ENCODE peak calls at places on chromosome 2, in five cellular contexts. C, U, H, M and S are unnamed samples.
A peak's percentile ranks its signal among the peaks of the same experiment; 100 is the strongest.

GRCh38 chr2:126754240-126755004 is 98.5 kb downstream of the GYPC start:
- DNase-seq in C (no peak), U (no peak), H (no peak), M (no peak), S (peak; percentile 12)

GRCh38 chr2:235940330-235940729 is 227.9 kb downstream of the GBX2 start:
- DNase-seq in C (no peak), U (peak; percentile 86), H (no peak), M (peak; percentile 73), S (peak; percentile 93)

GRCh38 chr2:201132518-201132917 is 16.6 kb downstream of the CFLAR start:
- DNase-seq in C (no peak), U (no peak), H (no peak), M (no peak), S (no peak)

GRCh38 chr2:42841344-42841743 is 49.0 kb upstream of the HAAO start:
- DNase-seq in C (no peak), U (no peak), H (peak; percentile 17), M (no peak), S (no peak)

GRCh38 chr2:71619230-71619741 is 165.9 kb downstream of the DYSF start:
- DNase-seq in C (peak; percentile 14), U (no peak), H (no peak), M (peak; percentile 54), S (no peak)

GRCh38 chr2:20523053-20523452 is 76.2 kb downstream of the RHOB start:
- DNase-seq in C (no peak), U (no peak), H (no peak), M (peak; percentile 40), S (no peak)

GRCh38 chr2:142822190-142822589 is 55.3 kb upstream of the KYNU start:
- DNase-seq in C (no peak), U (no peak), H (no peak), M (no peak), S (no peak)

GRCh38 chr2:158130832-158131473 is 29.3 kb downstream of the UPP2 start:
- DNase-seq in C (peak; percentile 60), U (peak; percentile 10), H (no peak), M (no peak), S (no peak)

GRCh38 chr2:172888704-172889103 is 153.1 kb downstream of the RAPGEF4 start:
- DNase-seq in C (no peak), U (no peak), H (no peak), M (no peak), S (no peak)

GRCh38 chr2:151241224-151241623 is 20.4 kb downstream of the RBM43 start:
- DNase-seq in C (no peak), U (no peak), H (no peak), M (no peak), S (no peak)

GRCh38 chr2:160256511-160256910 is 56.4 kb upstream of the ITGB6 start:
- DNase-seq in C (no peak), U (no peak), H (no peak), M (no peak), S (no peak)
- H3K27ac ChIP-seq in C (no peak overlapping the region), U (no peak overlapping the region), H (no peak overlapping the region), M (no peak overlapping the region), S (no peak overlapping the region)

GRCh38 chr2:237669129-237669627 is 41.8 kb downstream of the LRRFIP1 start:
- DNase-seq in C (no peak), U (no peak), H (no peak), M (no peak), S (peak; percentile 21)
- H3K27ac ChIP-seq in C (no peak overlapping the region), U (peak overlapping the region; percentile 88), H (peak overlapping the region; percentile 97), M (peak overlapping the region; percentile 30), S (peak overlapping the region; percentile 54)

GRCh38 chr2:113135354-113135753 is 8.0 kb downstream of the IL1RN start:
- DNase-seq in C (no peak), U (no peak), H (no peak), M (no peak), S (no peak)

GRCh38 chr2:113131343-113131933 is 4.0 kb downstream of the IL1RN start:
- DNase-seq in C (no peak), U (no peak), H (no peak), M (no peak), S (no peak)

GRCh38 chr2:113132622-113133021 is 5.2 kb downstream of the IL1RN start:
- DNase-seq in C (no peak), U (no peak), H (no peak), M (no peak), S (no peak)

GRCh38 chr2:113136828-113137775 is 9.7 kb downstream of the IL1RN start:
- DNase-seq in C (peak; percentile 54), U (peak; percentile 65), H (no peak), M (no peak), S (peak; percentile 34)

GRCh38 chr2:113133696-113134558 is 6.5 kb downstream of the IL1RN start:
- DNase-seq in C (no peak), U (no peak), H (no peak), M (no peak), S (no peak)
- H3K27ac ChIP-seq in C (no peak overlapping the region), U (no peak overlapping the region), H (no peak overlapping the region), M (no peak overlapping the region), S (no peak overlapping the region)

GRCh38 chr2:105104208-105104731 is 66.4 kb downstream of the MRPS9 start:
- DNase-seq in C (no peak), U (peak; percentile 47), H (no peak), M (no peak), S (no peak)

GRCh38 chr2:105102001-105102400 is 64.1 kb downstream of the MRPS9 start:
- DNase-seq in C (no peak), U (no peak), H (no peak), M (no peak), S (no peak)

GRCh38 chr2:105103481-105103880 is 65.6 kb downstream of the MRPS9 start:
- DNase-seq in C (no peak), U (no peak), H (no peak), M (no peak), S (no peak)

GRCh38 chr2:105100064-105100840 is 62.4 kb downstream of the MRPS9 start:
- DNase-seq in C (no peak), U (no peak), H (no peak), M (no peak), S (no peak)

GRCh38 chr2:105102963-105103421 is 65.1 kb downstream of the MRPS9 start:
- DNase-seq in C (no peak), U (peak; percentile 15), H (no peak), M (no peak), S (peak; percentile 22)
- H3K27ac ChIP-seq in C (no peak overlapping the region), U (no peak overlapping the region), H (no peak overlapping the region), M (no peak overlapping the region), S (no peak overlapping the region)

DNA sequence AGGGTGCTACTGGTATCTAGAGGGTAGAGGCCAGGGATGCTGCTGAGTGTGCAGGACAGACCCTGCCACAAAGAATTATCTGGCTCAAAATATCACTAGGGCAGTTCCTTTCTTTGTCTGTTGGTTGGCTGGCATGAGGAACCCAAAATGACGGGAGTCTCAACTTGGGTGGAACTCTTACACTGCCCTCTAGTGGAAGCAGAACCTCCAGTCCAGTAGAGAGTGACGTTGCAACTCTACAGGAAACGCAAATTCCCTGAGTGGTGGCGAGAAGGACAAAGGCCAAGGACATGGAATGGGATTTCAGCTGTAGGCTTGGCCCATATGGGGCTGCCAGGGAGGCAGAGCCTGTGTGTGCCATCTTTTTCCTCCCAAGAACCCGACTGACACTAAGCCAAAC is 47.1 kb downstream of the COPS8 start:
- DNase-seq in C (no peak), U (no peak), H (peak; percentile 15), M (no peak), S (peak; percentile 33)
- H3K27ac ChIP-seq in C (no peak overlapping the region), U (no peak overlapping the region), H (peak overlapping the region; percentile 81), M (peak overlapping the region; percentile 12), S (no peak overlapping the region)

GRCh38 chr2:240196716-240197438 is 56.4 kb upstream of the OTOS start:
- DNase-seq in C (no peak), U (no peak), H (peak; percentile 4), M (peak; percentile 45), S (peak; percentile 29)

GRCh38 chr2:240198226-240198625 is 57.8 kb upstream of the OTOS start:
- DNase-seq in C (no peak), U (no peak), H (peak; percentile 1), M (peak; percentile 25), S (peak; percentile 19)

GRCh38 chr2:240197439-240198139 is 57.1 kb upstream of the OTOS start:
- DNase-seq in C (no peak), U (no peak), H (peak; percentile 6), M (peak; percentile 38), S (no peak)

GRCh38 chr2:240192661-240193060 is 52.2 kb upstream of the OTOS start:
- DNase-seq in C (no peak), U (no peak), H (no peak), M (no peak), S (peak; percentile 32)

DNA sequence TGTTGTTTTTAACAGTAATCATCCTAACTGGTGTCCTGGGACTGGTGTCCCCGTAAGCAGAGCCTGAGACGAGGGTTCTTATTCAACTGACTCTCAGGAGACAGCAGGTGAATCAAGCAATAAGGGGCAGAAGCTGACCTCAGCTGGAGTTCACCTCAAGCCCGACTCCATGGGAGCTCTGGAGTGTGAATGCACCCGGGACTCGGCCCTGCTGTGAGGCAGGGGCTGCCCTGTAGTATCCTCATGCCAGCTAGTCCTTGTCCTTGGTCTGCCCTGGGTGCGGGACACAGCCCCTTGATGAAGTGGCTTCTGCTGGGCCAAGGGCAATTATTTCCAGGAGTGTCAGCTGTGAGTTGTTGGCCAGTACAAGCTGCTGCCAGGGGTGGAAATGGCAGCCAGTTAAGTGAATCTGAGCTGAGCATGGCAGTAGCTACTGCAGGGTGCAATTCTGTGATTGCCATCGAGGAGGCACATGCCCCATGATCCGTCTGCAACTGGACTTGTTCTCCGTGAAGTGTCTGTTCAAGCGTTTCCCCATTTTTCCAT is 54.9 kb upstream of the OTOS start:
- DNase-seq in C (no peak), U (no peak), H (no peak), M (peak; percentile 49), S (no peak)
- H3K27ac ChIP-seq in C (no peak overlapping the region), U (no peak overlapping the region), H (no peak overlapping the region), M (no peak overlapping the region), S (no peak overlapping the region)

GRCh38 chr2:197813093-197813787 is 8.8 kb downstream of the PLCL1 start:
- DNase-seq in C (no peak), U (peak; percentile 53), H (no peak), M (no peak), S (no peak)
- H3K27ac ChIP-seq in C (no peak overlapping the region), U (no peak overlapping the region), H (no peak overlapping the region), M (no peak overlapping the region), S (no peak overlapping the region)

GRCh38 chr2:121801916-121802315 is 46.5 kb downstream of the TSN start:
- DNase-seq in C (no peak), U (no peak), H (no peak), M (no peak), S (no peak)

GRCh38 chr2:121805767-121806145 is 50.3 kb downstream of the TSN start:
- DNase-seq in C (no peak), U (no peak), H (no peak), M (no peak), S (no peak)

GRCh38 chr2:121803503-121803902 is 48.1 kb downstream of the TSN start:
- DNase-seq in C (no peak), U (no peak), H (no peak), M (no peak), S (no peak)

GRCh38 chr2:121804340-121804739 is 48.9 kb downstream of the TSN start:
- DNase-seq in C (no peak), U (peak; percentile 5), H (no peak), M (no peak), S (peak; percentile 62)

GRCh38 chr2:121804997-121805766 is 49.7 kb downstream of the TSN start:
- DNase-seq in C (no peak), U (no peak), H (no peak), M (no peak), S (no peak)
- H3K27ac ChIP-seq in C (no peak overlapping the region), U (no peak overlapping the region), H (no peak overlapping the region), M (no peak overlapping the region), S (no peak overlapping the region)